ENCODE peak calls at places on chromosomes 2 and 18, in eight cellular contexts. Q, K, L, B, T, R, P and W are unnamed samples.

GRCh38 chr2:106996136-106996769 is 110.3 kb upstream of the ST6GAL2 start:
- DNase-seq in Q (no peak), K (no peak), L (no peak), B (no peak), T (no peak), R (no peak), P (no peak), W (no peak)

GRCh38 chr18:67597759-67598158 is 81.2 kb upstream of the DSEL start:
- DNase-seq in Q (no peak), K (no peak), L (peak; percentile 3), B (no peak), T (no peak), R (no peak), P (no peak), W (no peak)

GRCh38 chr2:1977655-1978054 is 233.3 kb upstream of the PXDN start:
- DNase-seq in Q (no peak), K (no peak), L (no peak), B (no peak), T (no peak), R (no peak), P (no peak), W (no peak)

GRCh38 chr18:78497641-78498040 is 482.0 kb upstream of the SALL3 start:
- DNase-seq in Q (no peak), K (no peak), L (no peak), B (no peak), T (no peak), R (no peak), P (no peak), W (no peak)

GRCh38 chr2:95017308-95017630 is 8.2 kb upstream of the MAL start:
- DNase-seq in Q (no peak), K (no peak), L (no peak), B (no peak), T (no peak), R (no peak), P (no peak), W (no peak)

GRCh38 chr2:230358305-230358704 is 31.3 kb downstream of the SP140L start:
- DNase-seq in Q (no peak), K (no peak), L (peak; percentile 39), B (no peak), T (no peak), R (peak; percentile 14), P (no peak), W (no peak)

GRCh38 chr18:9862686-9863085 is 23.1 kb upstream of the TXNDC2 start:
- DNase-seq in Q (no peak), K (no peak), L (no peak), B (no peak), T (no peak), R (no peak), P (no peak), W (no peak)

GRCh38 chr2:186445506-186445905 is 40.6 kb upstream of the ZC3H15 start:
- DNase-seq in Q (no peak), K (no peak), L (no peak), B (no peak), T (no peak), R (no peak), P (no peak), W (no peak)

GRCh38 chr2:231672617-231673347 is 35.5 kb upstream of the PTMA start:
- DNase-seq in Q (peak; percentile 68), K (peak; percentile 61), L (no peak), B (peak; percentile 67), T (no peak), R (no peak), P (peak; percentile 89), W (peak; percentile 90)

GRCh38 chr2:201785135-201785534 is 4.4 kb upstream of the ALS2 start:
- DNase-seq in Q (no peak), K (no peak), L (no peak), B (no peak), T (no peak), R (no peak), P (no peak), W (no peak)

GRCh38 chr2:21020668-21021288 is 23.1 kb downstream of the APOB start:
- DNase-seq in Q (no peak), K (no peak), L (no peak), B (no peak), T (no peak), R (no peak), P (no peak), W (no peak)

GRCh38 chr2:15939556-15939853 is 845 bp upstream of the MYCN start:
- DNase-seq in Q (peak; percentile 76), K (no peak), L (peak; percentile 11), B (peak; percentile 70), T (peak; percentile 74), R (no peak), P (peak; percentile 1), W (peak; percentile 62)

GRCh38 chr2:241153616-241154015 is 3.3 kb downstream of the PPP1R7 start:
- DNase-seq in Q (no peak), K (no peak), L (peak; percentile 16), B (no peak), T (no peak), R (peak; percentile 36), P (no peak), W (no peak)

GRCh38 chr2:113712941-113713340 is 43.5 kb downstream of the SLC35F5 start:
- DNase-seq in Q (no peak), K (no peak), L (no peak), B (no peak), T (no peak), R (no peak), P (no peak), W (no peak)

GRCh38 chr18:43919565-43919964 is 642.3 kb upstream of the SYT4 start:
- DNase-seq in Q (no peak), K (no peak), L (no peak), B (no peak), T (no peak), R (peak; percentile 60), P (no peak), W (no peak)

GRCh38 chr18:56982756-56983155 is 164.1 kb upstream of the BOD1L2 start:
- DNase-seq in Q (no peak), K (no peak), L (no peak), B (no peak), T (no peak), R (no peak), P (no peak), W (no peak)

GRCh38 chr18:32438173-32438572 is 32.5 kb downstream of the GAREM1 start:
- DNase-seq in Q (peak; percentile 71), K (no peak), L (no peak), B (no peak), T (peak; percentile 73), R (no peak), P (no peak), W (no peak)

GRCh38 chr2:97673187-97673914 is 3.8 kb downstream of the C2orf92 start:
- DNase-seq in Q (no peak), K (no peak), L (no peak), B (no peak), T (no peak), R (peak; percentile 18), P (no peak), W (no peak)

DNA sequence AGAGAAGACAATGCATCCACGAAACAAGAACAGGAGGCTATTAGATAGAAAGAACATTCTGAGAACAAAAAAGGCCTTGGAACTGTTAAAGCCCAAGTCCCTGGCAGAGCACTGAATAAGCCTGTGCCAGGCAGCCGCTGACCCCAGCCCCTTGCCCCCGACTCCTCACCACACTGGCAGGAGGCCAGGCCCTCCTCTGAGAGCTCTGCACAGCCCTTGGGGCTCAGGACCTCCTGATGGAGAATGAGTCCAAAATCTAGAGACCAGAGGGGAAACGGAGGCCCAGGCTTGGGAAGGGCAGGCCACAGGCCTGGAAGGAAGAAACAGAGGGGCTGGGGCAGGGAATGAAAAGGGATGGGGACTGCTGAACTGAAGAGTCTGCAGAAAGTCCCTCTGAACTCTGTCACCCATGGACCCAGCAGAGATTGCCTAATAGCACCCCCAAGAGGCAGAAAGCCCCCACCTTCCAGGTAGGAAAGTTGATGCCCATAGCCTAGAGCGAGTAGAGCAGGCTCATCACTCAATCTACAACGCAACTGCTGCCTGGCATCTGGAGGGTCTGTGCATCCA is 18.3 kb upstream of the TNS1 start:
- DNase-seq in Q (no peak), K (no peak), L (no peak), B (no peak), T (no peak), R (no peak), P (no peak), W (no peak)
- H3K4me1 ChIP-seq in Q (peaks cover 27% of the 10 kb centered on the region), K (no peaks in the 10 kb centered on the region), L (no peaks in the 10 kb centered on the region), B (peaks cover 10% of the 10 kb centered on the region), T (no peaks in the 10 kb centered on the region), R (no peaks in the 10 kb centered on the region), P (no peaks in the 10 kb centered on the region), W (no peaks in the 10 kb centered on the region)

GRCh38 chr2:126685629-126686028 is 29.7 kb downstream of the GYPC start:
- DNase-seq in Q (no peak), K (no peak), L (no peak), B (no peak), T (no peak), R (no peak), P (no peak), W (no peak)
- TF ChIP-seq CTCF in Q (no peak), K (no peak), L (no peak), B (no peak), T (no peak), R (no peak), P (no peak), W (no peak)

DNA sequence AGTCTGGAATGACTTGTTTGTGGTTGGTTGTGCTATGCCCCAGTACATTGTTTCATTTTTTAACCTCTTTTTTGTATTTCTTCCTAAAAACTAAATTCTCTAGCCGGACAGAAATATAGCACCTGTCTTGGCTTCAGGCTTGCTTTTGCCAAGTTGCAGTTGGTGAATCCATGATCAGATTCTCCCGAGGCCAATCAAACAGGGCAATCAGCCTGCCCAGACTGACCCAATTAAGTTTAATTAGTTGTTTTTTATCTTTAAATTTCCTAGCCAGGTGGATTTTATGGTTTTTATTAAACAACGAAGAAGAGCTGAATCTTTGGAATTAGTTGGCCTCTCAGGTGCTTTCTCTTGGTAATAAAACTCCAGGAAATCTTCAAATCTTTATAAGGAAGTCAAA is 162.1 kb downstream of the CPS1 start:
- DNase-seq in Q (no peak), K (no peak), L (no peak), B (no peak), T (no peak), R (no peak), P (no peak), W (no peak)
- H3K4me3 ChIP-seq in Q (no peak overlapping the region), K (no peak overlapping the region), L (no peak overlapping the region), B (no peak overlapping the region), T (no peak overlapping the region), R (no peak overlapping the region), P (no peak overlapping the region), W (no peak overlapping the region)

GRCh38 chr2:197710424-197711042 is 5.4 kb downstream of the MARS2 start:
- DNase-seq in Q (no peak), K (no peak), L (no peak), B (no peak), T (no peak), R (no peak), P (no peak), W (no peak)

GRCh38 chr2:197707316-197708213 is 2.4 kb downstream of the MARS2 start:
- DNase-seq in Q (no peak), K (no peak), L (peak; percentile 43), B (peak; percentile 25), T (no peak), R (peak; percentile 45), P (no peak), W (no peak)

GRCh38 chr2:197706839-197707207 is 1.7 kb downstream of the MARS2 start:
- DNase-seq in Q (no peak), K (no peak), L (no peak), B (no peak), T (no peak), R (no peak), P (no peak), W (peak; percentile 6)

GRCh38 chr2:197705912-197706838 is 1.0 kb downstream of the MARS2 start:
- DNase-seq in Q (peak; percentile 26), K (no peak), L (no peak), B (no peak), T (no peak), R (no peak), P (no peak), W (peak; percentile 33)

GRCh38 chr2:197708331-197708730 is 3.2 kb downstream of the MARS2 start:
- DNase-seq in Q (no peak), K (no peak), L (peak; percentile 68), B (no peak), T (no peak), R (peak; percentile 61), P (no peak), W (no peak)
- H3K4me1 ChIP-seq in Q (no peaks in the 10 kb centered on the region), K (no peaks in the 10 kb centered on the region), L (peaks cover 25% of the 10 kb centered on the region), B (peaks cover 30% of the 10 kb centered on the region), T (no peaks in the 10 kb centered on the region), R (peaks cover 22% of the 10 kb centered on the region), P (peaks cover 15% of the 10 kb centered on the region), W (peaks cover 12% of the 10 kb centered on the region)